ENCODE peak calls at places on chromosomes 4 and X, in nine cellular contexts. One of them, this sample, is unnamed.

GRCh38 chr4:125313497-125313896 is 1.3 kb upstream of the FAT4 start:
- DNase-seq in Panc1: no peak
- DNase-seq in spleen: no peak
- DNase-seq in sigmoid colon: peak
- DNase-seq in stomach: no peak
- DNase-seq in suprapubic skin: no peak
- DNase-seq in K562: peak
- DNase-seq in breast epithelium: no peak
- DNase-seq in transverse colon: no peak
- DNase-seq in this sample: peak

GRCh38 chr4:176187610-176188009 is 7.8 kb downstream of the SPATA4 start:
- DNase-seq in Panc1: no peak
- DNase-seq in spleen: no peak
- DNase-seq in breast epithelium: no peak
- DNase-seq in sigmoid colon: no peak
- DNase-seq in transverse colon: no peak
- DNase-seq in stomach: no peak
- DNase-seq in suprapubic skin: no peak
- DNase-seq in K562: no peak
- DNase-seq in this sample: no peak

GRCh38 chr4:156974264-156974663 is 2.7 kb upstream of the PDGFC start:
- DNase-seq in Panc1: no peak
- DNase-seq in breast epithelium: no peak
- DNase-seq in transverse colon: no peak
- DNase-seq in stomach: no peak
- DNase-seq in spleen: no peak
- DNase-seq in K562: no peak
- DNase-seq in sigmoid colon: no peak
- DNase-seq in suprapubic skin: no peak
- DNase-seq in this sample: no peak

GRCh38 chrX:70033348-70033747 is 16.4 kb downstream of the AWAT2 start:
- DNase-seq in K562: peak
- DNase-seq in transverse colon: no peak
- DNase-seq in Panc1: no peak
- DNase-seq in sigmoid colon: no peak
- DNase-seq in spleen: peak
- DNase-seq in suprapubic skin: no peak
- DNase-seq in breast epithelium: no peak
- DNase-seq in stomach: peak
- DNase-seq in this sample: no peak

GRCh38 chrX:112048707-112049106 is 33.9 kb downstream of the TRPC5 start:
- DNase-seq in spleen: no peak
- DNase-seq in sigmoid colon: no peak
- DNase-seq in transverse colon: no peak
- DNase-seq in Panc1: no peak
- DNase-seq in breast epithelium: no peak
- DNase-seq in stomach: no peak
- DNase-seq in suprapubic skin: no peak
- DNase-seq in K562: no peak
- DNase-seq in this sample: no peak

GRCh38 chr4:186104895-186105720 is 604 bp downstream of the FAM149A start:
- DNase-seq in K562: no peak
- DNase-seq in Panc1: no peak
- DNase-seq in transverse colon: peak
- DNase-seq in breast epithelium: no peak
- DNase-seq in stomach: peak
- DNase-seq in suprapubic skin: no peak
- DNase-seq in spleen: peak
- DNase-seq in sigmoid colon: peak
- DNase-seq in this sample: peak

GRCh38 chrX:8005678-8006347 is 78.6 kb upstream of the PNPLA4 start:
- DNase-seq in transverse colon: no peak
- DNase-seq in Panc1: no peak
- DNase-seq in sigmoid colon: no peak
- DNase-seq in stomach: no peak
- DNase-seq in K562: no peak
- DNase-seq in spleen: no peak
- DNase-seq in breast epithelium: no peak
- DNase-seq in suprapubic skin: no peak
- DNase-seq in this sample: no peak

GRCh38 chrX:110748256-110748811 is 47.3 kb downstream of the CHRDL1 start:
- DNase-seq in breast epithelium: no peak
- DNase-seq in suprapubic skin: no peak
- DNase-seq in Panc1: no peak
- DNase-seq in K562: no peak
- DNase-seq in spleen: no peak
- DNase-seq in stomach: no peak
- DNase-seq in sigmoid colon: no peak
- DNase-seq in transverse colon: no peak
- DNase-seq in this sample: no peak

DNA sequence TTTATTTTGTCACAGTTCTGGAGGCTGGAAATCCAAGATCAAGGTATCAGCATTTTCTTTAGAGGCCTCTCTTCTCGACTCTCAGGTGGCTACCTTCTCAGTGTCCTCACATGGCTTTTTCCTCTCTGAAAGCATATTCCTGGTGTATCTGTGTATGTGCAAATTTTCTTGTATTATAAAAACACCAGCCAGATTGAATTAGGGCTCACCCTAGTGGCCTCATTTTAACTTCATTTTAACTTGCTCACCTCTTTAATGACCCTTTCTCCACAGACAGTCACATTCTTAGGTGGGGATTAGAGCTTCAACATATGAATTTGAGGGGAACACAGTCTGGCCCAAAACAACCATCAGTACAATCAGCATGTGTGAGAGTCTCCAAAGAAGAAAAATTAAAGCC is 542.4 kb upstream of the FAM241A start:
- DNase-seq in spleen: no peak
- DNase-seq in K562: no peak
- DNase-seq in Panc1: no peak
- DNase-seq in stomach: no peak
- DNase-seq in suprapubic skin: no peak
- DNase-seq in sigmoid colon: no peak
- DNase-seq in breast epithelium: no peak
- DNase-seq in transverse colon: no peak
- DNase-seq in this sample: no peak
- TF ChIP-seq CTCF in spleen: no peak
- TF ChIP-seq CTCF in K562: no peak
- TF ChIP-seq CTCF in Panc1: peak
- TF ChIP-seq CTCF in stomach: no peak
- TF ChIP-seq CTCF in suprapubic skin: no peak
- TF ChIP-seq CTCF in sigmoid colon: no peak
- TF ChIP-seq CTCF in breast epithelium: no peak
- TF ChIP-seq CTCF in transverse colon: no peak
- TF ChIP-seq CTCF in this sample: no peak

GRCh38 chr4:41258783-41259182 is 2.1 kb downstream of the UCHL1 start:
- DNase-seq in sigmoid colon: no peak
- DNase-seq in transverse colon: no peak
- DNase-seq in breast epithelium: no peak
- DNase-seq in spleen: no peak
- DNase-seq in suprapubic skin: no peak
- DNase-seq in stomach: no peak
- DNase-seq in K562: no peak
- DNase-seq in Panc1: no peak
- DNase-seq in this sample: no peak

GRCh38 chr4:41256131-41256739 is 493 bp upstream of the UCHL1 start:
- DNase-seq in K562: no peak
- DNase-seq in stomach: no peak
- DNase-seq in spleen: no peak
- DNase-seq in breast epithelium: no peak
- DNase-seq in Panc1: no peak
- DNase-seq in suprapubic skin: no peak
- DNase-seq in sigmoid colon: no peak
- DNase-seq in transverse colon: no peak
- DNase-seq in this sample: no peak

GRCh38 chr4:41257901-41258300 is 1.2 kb downstream of the UCHL1 start:
- DNase-seq in stomach: no peak
- DNase-seq in K562: no peak
- DNase-seq in Panc1: no peak
- DNase-seq in breast epithelium: no peak
- DNase-seq in sigmoid colon: no peak
- DNase-seq in suprapubic skin: no peak
- DNase-seq in transverse colon: no peak
- DNase-seq in spleen: no peak
- DNase-seq in this sample: no peak

GRCh38 chr4:41256740-41257256 is at the start of gene UCHL1:
- DNase-seq in K562: no peak
- DNase-seq in Panc1: no peak
- DNase-seq in sigmoid colon: peak
- DNase-seq in suprapubic skin: no peak
- DNase-seq in spleen: no peak
- DNase-seq in stomach: peak
- DNase-seq in breast epithelium: no peak
- DNase-seq in transverse colon: peak
- DNase-seq in this sample: no peak

GRCh38 chr4:41257257-41257900 is 651 bp downstream of the UCHL1 start:
- DNase-seq in sigmoid colon: peak
- DNase-seq in transverse colon: peak
- DNase-seq in breast epithelium: no peak
- DNase-seq in suprapubic skin: no peak
- DNase-seq in spleen: peak
- DNase-seq in stomach: peak
- DNase-seq in K562: no peak
- DNase-seq in Panc1: no peak
- DNase-seq in this sample: no peak
- TF ChIP-seq POLR2AphosphoS5 in sigmoid colon: no peak
- TF ChIP-seq POLR2AphosphoS5 in transverse colon: no peak
- TF ChIP-seq POLR2AphosphoS5 in breast epithelium: no peak
- TF ChIP-seq POLR2AphosphoS5 in suprapubic skin: no peak
- TF ChIP-seq POLR2AphosphoS5 in spleen: no peak
- TF ChIP-seq POLR2AphosphoS5 in stomach: no peak
- TF ChIP-seq POLR2AphosphoS5 in K562: no peak
- TF ChIP-seq POLR2AphosphoS5 in Panc1: no peak
- TF ChIP-seq POLR2AphosphoS5 in this sample: no peak

GRCh38 chrX:121000589-121000988 is 15.0 kb upstream of the CT47A1 start:
- DNase-seq in Panc1: no peak
- DNase-seq in K562: no peak
- DNase-seq in sigmoid colon: no peak
- DNase-seq in transverse colon: no peak
- DNase-seq in spleen: no peak
- DNase-seq in stomach: no peak
- DNase-seq in breast epithelium: no peak
- DNase-seq in suprapubic skin: no peak
- DNase-seq in this sample: no peak
- TF ChIP-seq CTCF in Panc1: peak
- TF ChIP-seq CTCF in K562: peak
- TF ChIP-seq CTCF in sigmoid colon: no peak
- TF ChIP-seq CTCF in transverse colon: no peak
- TF ChIP-seq CTCF in spleen: no peak
- TF ChIP-seq CTCF in stomach: no peak
- TF ChIP-seq CTCF in breast epithelium: no peak
- TF ChIP-seq CTCF in suprapubic skin: no peak
- TF ChIP-seq CTCF in this sample: no peak

GRCh38 chr4:150078041-150078995 is at the start of gene DCLK2:
- DNase-seq in breast epithelium: peak
- DNase-seq in K562: peak
- DNase-seq in sigmoid colon: peak
- DNase-seq in spleen: peak
- DNase-seq in transverse colon: peak
- DNase-seq in Panc1: no peak
- DNase-seq in stomach: peak
- DNase-seq in suprapubic skin: peak
- DNase-seq in this sample: peak
- TF ChIP-seq POLR2AphosphoS5 in breast epithelium: no peak
- TF ChIP-seq POLR2AphosphoS5 in K562: no peak
- TF ChIP-seq POLR2AphosphoS5 in sigmoid colon: peak
- TF ChIP-seq POLR2AphosphoS5 in spleen: peak
- TF ChIP-seq POLR2AphosphoS5 in transverse colon: peak
- TF ChIP-seq POLR2AphosphoS5 in Panc1: peak
- TF ChIP-seq POLR2AphosphoS5 in stomach: no peak
- TF ChIP-seq POLR2AphosphoS5 in suprapubic skin: no peak
- TF ChIP-seq POLR2AphosphoS5 in this sample: peak

GRCh38 chr4:165909947-165910346 is 36.9 kb downstream of the TLL1 start:
- DNase-seq in K562: no peak
- DNase-seq in suprapubic skin: no peak
- DNase-seq in Panc1: no peak
- DNase-seq in stomach: no peak
- DNase-seq in spleen: no peak
- DNase-seq in breast epithelium: no peak
- DNase-seq in sigmoid colon: no peak
- DNase-seq in transverse colon: no peak
- DNase-seq in this sample: no peak
- TF ChIP-seq CTCF in K562: no peak
- TF ChIP-seq CTCF in suprapubic skin: no peak
- TF ChIP-seq CTCF in Panc1: no peak
- TF ChIP-seq CTCF in stomach: no peak
- TF ChIP-seq CTCF in spleen: no peak
- TF ChIP-seq CTCF in breast epithelium: no peak
- TF ChIP-seq CTCF in sigmoid colon: no peak
- TF ChIP-seq CTCF in transverse colon: no peak
- TF ChIP-seq CTCF in this sample: no peak

GRCh38 chr4:128517739-128518510 is 230.3 kb upstream of the PGRMC2 start:
- DNase-seq in spleen: no peak
- DNase-seq in suprapubic skin: no peak
- DNase-seq in Panc1: peak
- DNase-seq in stomach: peak
- DNase-seq in transverse colon: peak
- DNase-seq in K562: peak
- DNase-seq in sigmoid colon: peak
- DNase-seq in breast epithelium: peak
- DNase-seq in this sample: no peak
- TF ChIP-seq POLR2AphosphoS5 in spleen: no peak
- TF ChIP-seq POLR2AphosphoS5 in suprapubic skin: no peak
- TF ChIP-seq POLR2AphosphoS5 in Panc1: no peak
- TF ChIP-seq POLR2AphosphoS5 in stomach: no peak
- TF ChIP-seq POLR2AphosphoS5 in transverse colon: peak
- TF ChIP-seq POLR2AphosphoS5 in K562: peak
- TF ChIP-seq POLR2AphosphoS5 in sigmoid colon: peak
- TF ChIP-seq POLR2AphosphoS5 in breast epithelium: no peak
- TF ChIP-seq POLR2AphosphoS5 in this sample: no peak

DNA sequence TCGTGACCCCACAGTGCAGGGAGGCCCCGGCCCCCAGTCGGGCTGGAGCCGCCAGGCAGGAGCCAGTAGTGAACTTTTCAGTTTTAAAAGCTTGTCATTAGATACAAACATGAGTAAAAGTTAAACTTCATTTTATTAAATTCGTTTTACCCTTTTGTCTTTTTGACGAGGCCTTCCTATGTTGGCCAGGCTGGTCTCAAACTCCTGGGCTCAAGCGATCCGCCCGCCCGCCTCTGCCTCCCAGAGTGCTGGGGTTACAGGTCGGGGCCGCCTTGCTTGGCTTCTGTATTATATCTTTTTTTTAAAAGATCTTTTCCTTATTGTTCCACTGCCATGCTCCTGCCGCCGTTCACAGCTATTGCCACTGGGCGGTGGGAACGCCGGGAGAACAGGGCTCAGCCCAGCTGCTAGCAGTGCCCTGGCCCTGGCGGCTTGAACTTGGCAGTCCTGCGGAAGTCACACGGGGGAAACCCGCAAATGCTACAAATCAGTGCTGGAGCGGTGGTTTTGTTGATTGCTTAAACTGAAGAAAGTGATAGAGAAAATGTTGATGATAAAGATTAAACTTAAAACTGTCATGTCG is 968 bp upstream of the NELFA start:
- DNase-seq in K562: no peak
- DNase-seq in transverse colon: peak
- DNase-seq in sigmoid colon: no peak
- DNase-seq in breast epithelium: peak
- DNase-seq in Panc1: peak
- DNase-seq in suprapubic skin: no peak
- DNase-seq in stomach: peak
- DNase-seq in spleen: peak
- DNase-seq in this sample: peak
- TF ChIP-seq CTCF in K562: no peak
- TF ChIP-seq CTCF in transverse colon: peak
- TF ChIP-seq CTCF in sigmoid colon: peak
- TF ChIP-seq CTCF in breast epithelium: peak
- TF ChIP-seq CTCF in Panc1: peak
- TF ChIP-seq CTCF in suprapubic skin: peak
- TF ChIP-seq CTCF in stomach: peak
- TF ChIP-seq CTCF in spleen: no peak
- TF ChIP-seq CTCF in this sample: no peak

This sample was measured in upper lobe of left lung.